ENCODE peak calls at places on chromosomes 4 and X, in five cellular contexts. U, A, J, M and F are unnamed samples.
A peak's percentile ranks its signal among the peaks of the same experiment; 100 is the strongest.

GRCh38 chr4:168856312-168856711 is 153.7 kb downstream of the CBR4 start:
- DNase-seq in U (peak; percentile 55), A (no peak), J (no peak), M (no peak), F (peak; percentile 97)

GRCh38 chr4:105715692-105716278 is 7.2 kb downstream of the GSTCD start:
- DNase-seq in U (no peak), A (no peak), J (no peak), M (no peak), F (peak; percentile 60)

GRCh38 chr4:108224628-108225053 is 55.9 kb upstream of the LEF1 start:
- DNase-seq in U (no peak), A (no peak), J (no peak), M (no peak), F (peak; percentile 86)

GRCh38 chr4:7238300-7238960 is 46.1 kb downstream of the SORCS2 start:
- DNase-seq in U (no peak), A (no peak), J (peak; percentile 10), M (no peak), F (no peak)

GRCh38 chrX:101785142-101785541 is 125.5 kb upstream of the ARMCX2 start:
- DNase-seq in U (no peak), A (no peak), J (no peak), M (no peak), F (no peak)

GRCh38 chr4:175705407-175705806 is 106.7 kb downstream of the GPM6A start:
- DNase-seq in U (no peak), A (peak; percentile 50), J (no peak), M (peak; percentile 66), F (no peak)

GRCh38 chr4:58649236-58649635 is 1539.1 kb upstream of the IGFBP7 start:
- DNase-seq in U (no peak), A (no peak), J (no peak), M (no peak), F (no peak)

GRCh38 chrX:49171752-49172279 is at the start of gene PLP2:
- DNase-seq in U (peak; percentile 68), A (no peak), J (no peak), M (no peak), F (peak; percentile 67)

GRCh38 chr4:158282252-158282651 is 72.0 kb downstream of the TMEM144 start:
- DNase-seq in U (no peak), A (no peak), J (no peak), M (no peak), F (peak; percentile 18)

GRCh38 chrX:2691543-2692220 is 587 bp downstream of the CD99 start:
- DNase-seq in U (no peak), A (no peak), J (no peak), M (no peak), F (peak; percentile 66)

GRCh38 chrX:72306851-72307645 is 1.3 kb upstream of the CITED1 start:
- DNase-seq in U (peak; percentile 16), A (peak; percentile 56), J (no peak), M (peak; percentile 60), F (peak; percentile 73)

GRCh38 chrX:72280210-72280882 is 3.3 kb upstream of the RPS4X start:
- DNase-seq in U (no peak), A (no peak), J (no peak), M (no peak), F (no peak)

GRCh38 chr4:174292473-174292872 is 8.8 kb downstream of the CEP44 start:
- DNase-seq in U (no peak), A (no peak), J (no peak), M (no peak), F (no peak)

GRCh38 chrX:51889851-51890250 is 3.6 kb upstream of the MAGED1 start:
- DNase-seq in U (no peak), A (no peak), J (no peak), M (no peak), F (no peak)

GRCh38 chr4:17373666-17374065 is 138.2 kb downstream of the QDPR start:
- DNase-seq in U (no peak), A (no peak), J (no peak), M (no peak), F (no peak)

GRCh38 chr4:10607206-10607605 is 77.4 kb downstream of the CLNK start:
- DNase-seq in U (peak; percentile 74), A (no peak), J (no peak), M (no peak), F (no peak)

GRCh38 chrX:103248553-103248952 is 6.4 kb downstream of the TCEAL8 start:
- DNase-seq in U (no peak), A (no peak), J (no peak), M (no peak), F (peak; percentile 15)

GRCh38 chr4:144584428-144584827 is 61.5 kb upstream of the HHIP start:
- DNase-seq in U (no peak), A (no peak), J (no peak), M (no peak), F (no peak)

GRCh38 chr4:183797041-183797444 is 108.1 kb upstream of the STOX2 start:
- DNase-seq in U (peak; percentile 2), A (peak; percentile 6), J (no peak), M (peak; percentile 35), F (no peak)

GRCh38 chrX:135345328-135345645 is 36.0 kb downstream of the ETDC start:
- DNase-seq in U (no peak), A (no peak), J (no peak), M (no peak), F (peak; percentile 34)

GRCh38 chrX:68912113-68912980 is 83.5 kb downstream of the EFNB1 start:
- DNase-seq in U (peak; percentile 58), A (peak; percentile 49), J (no peak), M (peak; percentile 59), F (peak; percentile 75)

GRCh38 chrX:9668537-9668936 is 97.1 kb downstream of the GPR143 start:
- DNase-seq in U (no peak), A (no peak), J (no peak), M (no peak), F (peak; percentile 57)

GRCh38 chrX:131262738-131263679 is 26.1 kb downstream of the IGSF1 start:
- DNase-seq in U (peak; percentile 4), A (no peak), J (no peak), M (peak; percentile 69), F (no peak)

GRCh38 chr4:42478941-42479340 is 81.7 kb downstream of the SHISA3 start:
- DNase-seq in U (no peak), A (no peak), J (no peak), M (no peak), F (no peak)

GRCh38 chr4:116101321-116101720 is 984.1 kb downstream of the TRAM1L1 start:
- DNase-seq in U (no peak), A (no peak), J (no peak), M (no peak), F (peak; percentile 6)

GRCh38 chrX:54042609-54043010 is 1.7 kb downstream of the PHF8 start:
- DNase-seq in U (peak; percentile 21), A (peak; percentile 33), J (no peak), M (peak; percentile 59), F (peak; percentile 77)

DNA sequence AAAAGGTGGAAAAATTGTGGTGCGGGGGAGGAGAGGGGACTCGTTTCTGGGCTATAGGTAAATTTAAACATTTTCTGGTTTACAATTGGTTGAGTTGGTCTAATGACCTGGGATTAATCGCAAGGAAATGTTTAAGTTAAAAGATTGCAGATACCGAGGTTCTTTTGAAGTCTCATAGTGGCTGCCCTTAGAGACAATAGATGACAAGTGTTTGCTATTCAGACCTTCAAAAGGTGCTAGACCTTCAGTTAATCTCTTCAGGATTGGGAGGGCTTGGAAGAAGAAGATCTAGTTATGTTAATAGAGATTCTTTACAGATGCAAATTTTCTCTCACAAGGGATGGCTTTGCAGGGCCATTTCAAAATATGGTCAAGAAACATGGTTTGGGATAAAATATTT is 2286.1 kb upstream of the AGA start:
- DNase-seq in U (no peak), A (no peak), J (no peak), M (no peak), F (no peak)
- H2AK5ac ChIP-seq in U (no peak overlapping the region), A (no peak overlapping the region), J (no peak overlapping the region), M (no peak overlapping the region), F (no peak overlapping the region)

DNA sequence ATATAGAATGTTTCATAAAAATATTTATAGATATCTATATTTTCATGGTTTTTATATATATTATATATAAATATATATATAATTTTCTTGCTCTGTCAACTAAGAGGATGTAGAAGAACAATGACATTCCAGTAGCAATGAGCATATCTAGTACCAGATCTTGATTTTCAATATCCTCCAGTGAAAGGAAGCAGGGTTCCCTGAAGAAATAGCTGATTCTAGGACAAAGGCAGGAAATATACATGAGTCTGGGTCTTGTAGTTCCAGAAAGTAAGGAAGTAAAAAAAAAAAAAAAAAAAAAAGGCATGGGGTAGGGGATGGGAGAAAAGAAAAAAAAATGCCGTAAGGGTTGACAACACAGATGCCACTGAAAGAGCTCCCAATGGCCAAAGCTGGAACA is 241.4 kb downstream of the RASL11B start:
- DNase-seq in U (no peak), A (no peak), J (no peak), M (no peak), F (no peak)
- H2BK12ac ChIP-seq in U (no peak overlapping the region), A (no peak overlapping the region), J (no peak overlapping the region), M (no peak overlapping the region), F (no peak overlapping the region)

GRCh38 chr4:114252499-114252898 is 273.1 kb upstream of the ARSJ start:
- DNase-seq in U (no peak), A (no peak), J (no peak), M (no peak), F (no peak)
- H2AK5ac ChIP-seq in U (no peak overlapping the region), A (no peak overlapping the region), J (no peak overlapping the region), M (no peak overlapping the region), F (peak overlapping the region; percentile 3)

GRCh38 chr4:48290146-48290772 is 20.6 kb upstream of the TEC start:
- DNase-seq in U (peak; percentile 28), A (no peak), J (no peak), M (no peak), F (no peak)
- H2BK12ac ChIP-seq in U (no peak overlapping the region), A (no peak overlapping the region), J (no peak overlapping the region), M (no peak overlapping the region), F (no peak overlapping the region)

DNA sequence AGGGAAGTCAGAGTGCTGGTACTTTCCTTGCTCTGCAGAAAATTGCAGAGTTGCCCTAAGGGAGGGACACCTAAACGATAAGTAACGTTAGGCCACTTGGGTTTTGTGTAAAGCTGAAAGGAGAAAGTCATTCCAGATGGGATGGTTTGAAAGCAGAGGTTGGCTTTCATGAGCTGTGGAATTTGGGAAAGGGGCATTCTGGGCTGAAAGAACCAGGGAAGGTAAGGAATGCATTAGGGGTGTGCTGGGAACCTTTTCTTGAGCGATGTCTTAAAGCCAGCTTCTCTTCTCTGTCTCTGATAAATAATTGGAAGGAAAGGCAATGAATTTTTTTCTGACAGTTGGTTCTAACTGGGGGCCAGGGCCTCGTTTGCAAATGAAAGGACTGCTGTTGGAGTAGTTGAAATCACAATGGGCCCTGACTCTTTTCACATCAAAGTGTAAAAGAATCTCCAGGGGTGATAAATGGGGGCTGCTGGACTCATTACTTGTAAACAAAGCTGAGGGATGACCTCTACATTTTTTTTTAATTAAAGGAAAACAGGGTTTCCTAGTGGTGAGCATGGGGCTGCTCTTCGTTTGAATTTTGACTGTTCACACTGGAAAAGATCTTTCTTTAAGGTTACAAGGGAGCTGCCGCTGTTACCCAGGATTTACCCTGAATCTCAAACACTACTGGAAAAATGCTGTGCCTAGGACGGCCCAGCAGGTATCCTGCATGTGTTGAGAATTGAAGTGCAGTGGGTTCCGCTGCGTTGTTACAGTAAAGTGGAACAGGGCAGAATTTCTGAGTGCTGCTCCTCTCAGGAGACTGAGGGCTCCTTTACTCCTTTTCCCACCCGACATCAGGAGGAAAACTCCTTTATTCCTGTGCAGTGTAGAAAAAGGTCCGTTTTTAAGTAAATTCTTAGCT is 25.0 kb downstream of the AFF1 start:
- DNase-seq in U (no peak), A (peak; percentile 85), J (peak; percentile 72), M (peak; percentile 83), F (peak; percentile 20)
- H2AK5ac ChIP-seq in U (no peak overlapping the region), A (no peak overlapping the region), J (peak overlapping the region; percentile 68), M (no peak overlapping the region), F (peak overlapping the region; percentile 93)